ENCODE peak calls at places on chromosomes 13 and 19, in six cellular contexts. P is IMR-90, R is choroid plexus epithelial cell, E is iPS DF 6.9, I is A549, B is mesenteric fat pad. F is an unnamed sample.

GRCh38 chr13:39596685-39597084 is 6.3 kb downstream of the LHFPL6 start:
- DNase-seq in B (no peak), I (no peak), E (no peak), R (no peak), P (no peak), F (no peak)

GRCh38 chr19:7605490-7606222 is 10.0 kb downstream of the CAMSAP3 start:
- DNase-seq in P (no peak), R (peak), E (peak), I (no peak), B (no peak), F (peak)

GRCh38 chr13:49308104-49308875 is 60.6 kb downstream of the CDADC1 start:
- DNase-seq in P (peak), B (no peak), R (peak), I (no peak), E (no peak), F (peak)

GRCh38 chr19:1690570-1691307 is 38.3 kb upstream of the TCF3 start:
- DNase-seq in R (peak), E (peak), B (no peak), I (no peak), P (no peak), F (peak)

GRCh38 chr13:97434417-97435296 is 688 bp downstream of the RAP2A start:
- DNase-seq in I (no peak), B (peak), E (no peak), P (peak), R (peak), F (peak)

GRCh38 chr19:888615-889385 is 4.2 kb downstream of the MED16 start:
- DNase-seq in P (no peak), B (no peak), I (no peak), E (no peak), R (no peak), F (no peak)

GRCh38 chr19:55166530-55167268 is at the start of gene DNAAF3:
- DNase-seq in E (no peak), P (peak), R (peak), B (peak), I (peak), F (peak)

GRCh38 chr13:33676700-33677048 is 141.3 kb upstream of the RFC3 start:
- DNase-seq in B (no peak), E (no peak), P (peak), I (peak), R (peak), F (peak)

GRCh38 chr13:113140677-113141590 is 17.5 kb upstream of the PROZ start:
- DNase-seq in I (no peak), B (peak), E (no peak), R (no peak), P (no peak), F (no peak)

GRCh38 chr13:112832811-112833210 is 136.2 kb upstream of the MCF2L start:
- DNase-seq in B (no peak), I (no peak), R (no peak), E (no peak), P (no peak), F (no peak)

GRCh38 chr13:83666126-83666525 is 216.1 kb downstream of the SLITRK1 start:
- DNase-seq in B (no peak), I (no peak), P (peak), R (peak), E (no peak), F (no peak)